ENCODE peak calls at places on chromosome 9, in six cellular contexts. One of them, this sample, is unnamed.

GRCh38 chr9:19999491-20000057 is 210.7 kb upstream of the SLC24A2 start:
- DNase-seq in choroid plexus epithelial cell: peak; percentile 87
- DNase-seq in MCF 10A: peak; percentile 74
- DNase-seq in foreskin fibroblast: peak; percentile 97
- DNase-seq in NB4: peak; percentile 53
- DNase-seq in WTC11: no peak
- DNase-seq in this sample: no peak

GRCh38 chr9:4962085-4962484 is 23.0 kb upstream of the JAK2 start:
- DNase-seq in choroid plexus epithelial cell: peak; percentile 31
- DNase-seq in MCF 10A: no peak
- DNase-seq in foreskin fibroblast: no peak
- DNase-seq in NB4: no peak
- DNase-seq in WTC11: no peak
- DNase-seq in this sample: no peak

GRCh38 chr9:132546148-132547051 is 36.0 kb upstream of the BARHL1 start:
- DNase-seq in choroid plexus epithelial cell: peak; percentile 42
- DNase-seq in MCF 10A: peak; percentile 0
- DNase-seq in foreskin fibroblast: no peak
- DNase-seq in NB4: peak; percentile 12
- DNase-seq in WTC11: peak; percentile 78
- DNase-seq in this sample: no peak

GRCh38 chr9:91163441-91163772 is 198.3 kb downstream of the AUH start:
- DNase-seq in choroid plexus epithelial cell: no peak
- DNase-seq in MCF 10A: no peak
- DNase-seq in foreskin fibroblast: no peak
- DNase-seq in NB4: no peak
- DNase-seq in WTC11: no peak
- DNase-seq in this sample: no peak

GRCh38 chr9:81526587-81526986 is 162.8 kb downstream of the TLE1 start:
- DNase-seq in choroid plexus epithelial cell: peak; percentile 94
- DNase-seq in MCF 10A: peak; percentile 61
- DNase-seq in foreskin fibroblast: peak; percentile 56
- DNase-seq in NB4: no peak
- DNase-seq in WTC11: no peak
- DNase-seq in this sample: no peak

GRCh38 chr9:68577778-68578591 is 37.3 kb upstream of the TMEM252 start:
- DNase-seq in choroid plexus epithelial cell: no peak
- DNase-seq in MCF 10A: no peak
- DNase-seq in foreskin fibroblast: no peak
- DNase-seq in NB4: no peak
- DNase-seq in WTC11: no peak
- DNase-seq in this sample: no peak

GRCh38 chr9:32401471-32401870 is 17.0 kb downstream of the ACO1 start:
- DNase-seq in choroid plexus epithelial cell: no peak
- DNase-seq in MCF 10A: no peak
- DNase-seq in foreskin fibroblast: no peak
- DNase-seq in NB4: no peak
- DNase-seq in WTC11: no peak
- DNase-seq in this sample: no peak

GRCh38 chr9:137148242-137148641 is 9.3 kb downstream of the GRIN1 start:
- DNase-seq in choroid plexus epithelial cell: no peak
- DNase-seq in MCF 10A: no peak
- DNase-seq in foreskin fibroblast: no peak
- DNase-seq in NB4: no peak
- DNase-seq in WTC11: no peak
- DNase-seq in this sample: no peak

GRCh38 chr9:79799691-79800345 is 228.1 kb downstream of the TLE4 start:
- DNase-seq in choroid plexus epithelial cell: peak; percentile 95
- DNase-seq in MCF 10A: no peak
- DNase-seq in foreskin fibroblast: no peak
- DNase-seq in NB4: no peak
- DNase-seq in WTC11: no peak
- DNase-seq in this sample: no peak

GRCh38 chr9:130952065-130952762 is 13.2 kb upstream of the FIBCD1 start:
- DNase-seq in choroid plexus epithelial cell: no peak
- DNase-seq in MCF 10A: no peak
- DNase-seq in foreskin fibroblast: no peak
- DNase-seq in NB4: no peak
- DNase-seq in WTC11: no peak
- DNase-seq in this sample: no peak

GRCh38 chr9:5629312-5630037 is 568 bp downstream of the RIC1 start:
- DNase-seq in choroid plexus epithelial cell: peak; percentile 38
- DNase-seq in MCF 10A: peak; percentile 63
- DNase-seq in foreskin fibroblast: peak; percentile 20
- DNase-seq in NB4: peak; percentile 82
- DNase-seq in WTC11: peak; percentile 42
- DNase-seq in this sample: peak; percentile 51

GRCh38 chr9:107691649-107692048 is 202.1 kb upstream of the KLF4 start:
- DNase-seq in choroid plexus epithelial cell: no peak
- DNase-seq in MCF 10A: no peak
- DNase-seq in foreskin fibroblast: no peak
- DNase-seq in NB4: no peak
- DNase-seq in WTC11: no peak
- DNase-seq in this sample: no peak

GRCh38 chr9:6910032-6910431 is 152.3 kb downstream of the KDM4C start:
- DNase-seq in choroid plexus epithelial cell: peak; percentile 66
- DNase-seq in MCF 10A: peak; percentile 33
- DNase-seq in foreskin fibroblast: no peak
- DNase-seq in NB4: peak; percentile 51
- DNase-seq in WTC11: no peak
- DNase-seq in this sample: no peak

GRCh38 chr9:110125763-110126351 is 82.1 kb downstream of the C9orf152 start:
- DNase-seq in choroid plexus epithelial cell: peak; percentile 44
- DNase-seq in MCF 10A: no peak
- DNase-seq in foreskin fibroblast: no peak
- DNase-seq in NB4: peak; percentile 28
- DNase-seq in WTC11: no peak
- DNase-seq in this sample: no peak

DNA sequence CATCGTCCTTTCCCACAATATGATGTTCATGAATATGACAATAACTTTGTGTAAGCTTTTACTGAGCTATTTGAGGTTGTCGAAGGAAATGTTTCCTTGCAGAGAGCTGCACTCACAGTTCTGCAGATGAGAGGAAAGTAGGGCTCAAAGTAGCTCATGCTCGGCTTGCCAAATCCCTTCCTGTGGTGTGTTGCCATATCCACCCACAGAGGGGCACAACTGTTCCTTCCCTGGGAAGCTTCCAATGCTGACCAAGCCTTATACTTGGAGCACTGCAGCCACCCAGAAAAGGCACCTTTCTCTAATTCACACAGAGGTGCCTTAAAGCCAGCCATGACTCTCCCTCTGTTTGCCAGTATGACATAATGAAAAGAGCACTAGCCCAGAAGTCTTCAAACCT is 390.3 kb downstream of the CAAP1 start:
- DNase-seq in choroid plexus epithelial cell: no peak
- DNase-seq in MCF 10A: peak; percentile 27
- DNase-seq in foreskin fibroblast: no peak
- DNase-seq in NB4: no peak
- DNase-seq in WTC11: peak; percentile 64
- DNase-seq in this sample: no peak
- TF ChIP-seq CTCF in choroid plexus epithelial cell: no peak
- TF ChIP-seq CTCF in MCF 10A: no peak
- TF ChIP-seq CTCF in foreskin fibroblast: no peak
- TF ChIP-seq CTCF in NB4: no peak
- TF ChIP-seq CTCF in WTC11: peak; percentile 43
- TF ChIP-seq CTCF in this sample: no peak

GRCh38 chr9:100394819-100395218 is 32.1 kb upstream of the MSANTD3 start:
- DNase-seq in choroid plexus epithelial cell: peak; percentile 66
- DNase-seq in MCF 10A: no peak
- DNase-seq in foreskin fibroblast: no peak
- DNase-seq in NB4: peak; percentile 22
- DNase-seq in WTC11: no peak
- DNase-seq in this sample: peak; percentile 19
- TF ChIP-seq CTCF in choroid plexus epithelial cell: no peak
- TF ChIP-seq CTCF in MCF 10A: no peak
- TF ChIP-seq CTCF in foreskin fibroblast: no peak
- TF ChIP-seq CTCF in NB4: no peak
- TF ChIP-seq CTCF in WTC11: no peak
- TF ChIP-seq CTCF in this sample: no peak

DNA sequence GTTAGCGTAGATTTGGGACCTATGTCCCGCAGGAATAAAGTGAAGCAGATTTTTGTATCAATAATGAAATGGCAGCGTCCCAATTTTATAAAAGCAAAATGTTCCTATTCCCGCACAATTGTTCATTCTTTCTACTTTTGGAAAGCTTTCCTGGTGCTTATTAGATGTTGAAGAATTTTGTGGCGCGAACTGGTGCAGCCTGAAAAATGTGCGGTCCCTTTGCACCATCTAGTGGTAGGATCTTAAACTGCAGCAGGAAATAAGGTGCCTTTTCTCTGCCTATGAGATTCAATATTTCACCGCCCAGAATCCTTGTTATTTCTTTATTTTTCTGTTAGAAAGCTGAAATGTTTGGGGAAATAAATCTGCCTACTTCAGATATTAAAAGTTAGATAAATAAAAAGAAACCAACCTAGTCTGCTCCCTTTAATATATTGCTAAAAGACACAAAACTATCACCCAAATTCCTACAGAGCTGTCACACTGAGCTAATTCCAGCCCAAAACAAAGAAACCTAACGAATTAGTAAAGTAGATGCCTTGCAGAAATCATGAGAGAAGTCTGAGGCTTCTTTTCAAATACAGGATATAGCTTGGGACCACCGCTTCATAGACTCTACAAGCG is 122.4 kb upstream of the LMX1B start:
- DNase-seq in choroid plexus epithelial cell: peak; percentile 83
- DNase-seq in MCF 10A: peak; percentile 66
- DNase-seq in foreskin fibroblast: peak; percentile 40
- DNase-seq in NB4: peak; percentile 78
- DNase-seq in WTC11: no peak
- DNase-seq in this sample: peak; percentile 63
- TF ChIP-seq CTCF in choroid plexus epithelial cell: peak; percentile 89
- TF ChIP-seq CTCF in MCF 10A: peak; percentile 92
- TF ChIP-seq CTCF in foreskin fibroblast: peak; percentile 82
- TF ChIP-seq CTCF in NB4: peak; percentile 69
- TF ChIP-seq CTCF in WTC11: peak; percentile 91
- TF ChIP-seq CTCF in this sample: peak; percentile 87

DNA sequence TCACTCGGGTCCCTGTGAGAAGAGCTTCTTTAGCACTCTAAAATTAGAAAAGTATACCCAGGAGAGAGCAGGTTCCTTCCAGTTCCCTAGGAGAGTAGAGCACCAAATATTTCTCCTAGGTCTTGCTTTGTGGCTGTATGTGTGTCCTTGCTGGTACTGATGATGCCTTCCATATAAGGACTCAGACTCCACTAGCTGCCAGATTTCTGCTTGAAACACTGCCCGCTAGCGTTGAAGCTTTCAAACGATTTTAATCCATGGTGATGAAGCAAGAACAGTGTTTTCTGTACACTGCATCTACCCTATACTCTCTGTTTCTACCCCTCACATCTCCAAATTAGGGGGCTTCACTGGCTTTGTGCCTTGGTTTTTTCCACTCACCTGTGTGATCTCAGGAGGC is 2.4 kb upstream of the SMC2 start:
- DNase-seq in choroid plexus epithelial cell: peak; percentile 27
- DNase-seq in MCF 10A: no peak
- DNase-seq in foreskin fibroblast: no peak
- DNase-seq in NB4: peak; percentile 59
- DNase-seq in WTC11: no peak
- DNase-seq in this sample: peak; percentile 15
- TF ChIP-seq CTCF in choroid plexus epithelial cell: no peak
- TF ChIP-seq CTCF in MCF 10A: no peak
- TF ChIP-seq CTCF in foreskin fibroblast: no peak
- TF ChIP-seq CTCF in NB4: no peak
- TF ChIP-seq CTCF in WTC11: no peak
- TF ChIP-seq CTCF in this sample: peak; percentile 18

GRCh38 chr9:127170049-127170448 is 47.6 kb upstream of the ANGPTL2 start:
- DNase-seq in choroid plexus epithelial cell: no peak
- DNase-seq in MCF 10A: no peak
- DNase-seq in foreskin fibroblast: no peak
- DNase-seq in NB4: no peak
- DNase-seq in WTC11: no peak
- DNase-seq in this sample: no peak
- TF ChIP-seq CTCF in choroid plexus epithelial cell: no peak
- TF ChIP-seq CTCF in MCF 10A: no peak
- TF ChIP-seq CTCF in foreskin fibroblast: no peak
- TF ChIP-seq CTCF in NB4: no peak
- TF ChIP-seq CTCF in WTC11: no peak
- TF ChIP-seq CTCF in this sample: no peak

DNA sequence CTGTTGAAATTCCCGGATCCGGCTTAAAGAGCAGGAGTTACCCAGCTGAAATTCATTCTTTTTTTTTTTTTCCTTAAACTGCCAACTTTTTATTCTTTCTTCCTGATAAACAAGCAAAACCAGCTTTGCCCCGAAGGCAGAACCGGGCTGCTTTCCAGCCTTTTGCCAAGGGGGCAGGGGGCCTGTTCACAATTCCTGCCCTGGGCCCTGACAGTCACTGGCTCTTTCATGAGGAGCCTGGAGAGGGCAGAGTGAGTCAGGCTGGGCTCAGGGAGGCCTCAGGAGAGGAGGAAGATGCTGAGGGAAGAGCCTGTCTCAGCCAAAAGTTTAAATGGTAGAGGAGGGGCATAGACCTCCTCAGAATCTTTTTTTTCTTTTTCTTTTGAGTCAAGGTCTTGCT is 4.8 kb downstream of the GLIPR2 start:
- DNase-seq in choroid plexus epithelial cell: peak; percentile 39
- DNase-seq in MCF 10A: peak; percentile 50
- DNase-seq in foreskin fibroblast: peak; percentile 32
- DNase-seq in NB4: no peak
- DNase-seq in WTC11: peak; percentile 46
- DNase-seq in this sample: no peak
- TF ChIP-seq CTCF in choroid plexus epithelial cell: peak; percentile 57
- TF ChIP-seq CTCF in MCF 10A: peak; percentile 30
- TF ChIP-seq CTCF in foreskin fibroblast: peak; percentile 60
- TF ChIP-seq CTCF in NB4: no peak
- TF ChIP-seq CTCF in WTC11: no peak
- TF ChIP-seq CTCF in this sample: no peak